ENCODE peak calls at places on chromosomes 4 and X, in four cellular contexts. I, B, V and A are unnamed samples.

GRCh38 chr4:8404791-8405515 is 35.6 kb downstream of the ACOX3 start:
- DNase-seq in V (no peak), I (no peak), B (no peak), A (no peak)

GRCh38 chr4:20616848-20617247 is 83.4 kb upstream of the PACRGL start:
- DNase-seq in B (no peak), I (no peak), V (no peak), A (no peak)

GRCh38 chrX:2408856-2409255 is 91.9 kb downstream of the DHRSX start:
- DNase-seq in I (no peak), B (no peak), V (no peak), A (no peak)

GRCh38 chr4:85798011-85798770 is 323.2 kb downstream of the ARHGAP24 start:
- DNase-seq in B (peak), I (no peak), V (no peak), A (no peak)

GRCh38 chr4:182085051-182085480 is 158.1 kb upstream of the TENM3 start:
- DNase-seq in V (no peak), B (peak), I (no peak), A (no peak)

GRCh38 chrX:103806862-103807474 is 25.1 kb downstream of the RAB9B start:
- DNase-seq in V (no peak), B (no peak), I (no peak), A (no peak)

GRCh38 chrX:71056857-71057256 is 11.3 kb downstream of the SNX12 start:
- DNase-seq in B (peak), V (no peak), I (no peak), A (no peak)

GRCh38 chrX:11952176-11952720 is 186.0 kb upstream of the FRMPD4 start:
- DNase-seq in V (peak), B (peak), I (no peak), A (no peak)

GRCh38 chr4:52250124-52250523 is 199.0 kb downstream of the SPATA18 start:
- DNase-seq in V (peak), I (no peak), B (peak), A (no peak)

GRCh38 chr4:126993351-126993750 is 639.4 kb upstream of the INTU start:
- DNase-seq in B (no peak), I (no peak), V (no peak), A (no peak)

GRCh38 chr4:41172772-41173171 is 41.6 kb downstream of the APBB2 start:
- DNase-seq in I (no peak), V (no peak), B (no peak), A (no peak)

GRCh38 chr4:26076000-26076587 is 162.1 kb downstream of the SMIM20 start:
- DNase-seq in V (no peak), I (peak), B (peak), A (peak)

GRCh38 chr4:144709159-144709558 is 63.2 kb downstream of the HHIP start:
- DNase-seq in I (no peak), B (peak), V (no peak), A (no peak)

GRCh38 chrX:4655743-4656142 is 942.3 kb upstream of the PRKX start:
- DNase-seq in B (no peak), I (no peak), V (no peak), A (no peak)

GRCh38 chr4:173167793-173168395 is 717 bp upstream of the GALNT7 start:
- DNase-seq in I (peak), B (peak), V (peak), A (peak)

GRCh38 chrX:28638775-28639174 is 51.5 kb downstream of the IL1RAPL1 start:
- DNase-seq in B (no peak), I (no peak), V (no peak), A (no peak)

GRCh38 chr4:4871267-4872147 is 12.0 kb downstream of the MSX1 start:
- DNase-seq in I (no peak), V (no peak), B (no peak), A (no peak)

GRCh38 chr4:17339376-17339775 is 172.5 kb downstream of the QDPR start:
- DNase-seq in V (no peak), I (no peak), B (no peak), A (no peak)

GRCh38 chrX:70479970-70480659 is 35.5 kb downstream of the DLG3 start:
- DNase-seq in V (peak), I (no peak), B (peak), A (no peak)

GRCh38 chrX:38293741-38294140 is 33.6 kb downstream of the RPGR start:
- DNase-seq in I (no peak), B (peak), V (no peak), A (no peak)

GRCh38 chr4:119627267-119628190 is 1.1 kb downstream of the PDE5A start:
- DNase-seq in B (peak), I (peak), V (peak), A (no peak)

GRCh38 chrX:54926978-54927377 is 6.4 kb downstream of the TRO start:
- DNase-seq in V (no peak), B (no peak), I (no peak), A (no peak)

GRCh38 chrX:96436105-96436504 is 248.5 kb upstream of the DIAPH2 start:
- DNase-seq in V (no peak), B (peak), I (no peak), A (no peak)

GRCh38 chr4:118280501-118281218 is 72.1 kb downstream of the PRSS12 start:
- DNase-seq in V (peak), B (peak), I (peak), A (peak)

GRCh38 chr4:76974150-76974549 is 24.6 kb downstream of the SEPTIN11 start:
- DNase-seq in V (no peak), I (no peak), B (peak), A (no peak)

GRCh38 chr4:55002431-55002830 is 123.0 kb downstream of the KDR start:
- DNase-seq in I (no peak), B (no peak), V (no peak), A (no peak)

GRCh38 chr4:72055566-72055965 is 23.8 kb downstream of the NPFFR2 start:
- DNase-seq in B (no peak), V (no peak), I (no peak), A (no peak)

GRCh38 chr4:83651846-83652245 is 115.9 kb downstream of the GPAT3 start:
- DNase-seq in I (no peak), V (no peak), B (peak), A (no peak)

GRCh38 chr4:41058426-41058825 is 155.9 kb downstream of the APBB2 start:
- DNase-seq in B (peak), I (no peak), V (no peak), A (no peak)

GRCh38 chr4:1207603-1208265 is 35.4 kb upstream of the SPON2 start:
- DNase-seq in B (peak), V (no peak), I (no peak), A (no peak)

GRCh38 chr4:185040523-185040922 is 22.2 kb downstream of the HELT start:
- DNase-seq in V (no peak), B (no peak), I (no peak), A (no peak)

GRCh38 chr4:110801591-110801990 is 178.7 kb upstream of the PITX2 start:
- DNase-seq in V (no peak), B (no peak), I (no peak), A (no peak)

GRCh38 chr4:98930311-98930865 is 1.5 kb upstream of the EIF4E start:
- DNase-seq in B (no peak), V (no peak), I (peak), A (no peak)
- H3K4me3 ChIP-seq in B (no peak), V (peak), I (peak), A (no peak)

GRCh38 chr4:96766359-96766758 is 926.5 kb downstream of the PDHA2 start:
- DNase-seq in B (peak), V (no peak), I (no peak), A (no peak)
- H3K4me3 ChIP-seq in B (no peak), V (no peak), I (no peak), A (no peak)

GRCh38 chr4:3445829-3446545 is 4.2 kb downstream of the HGFAC start:
- DNase-seq in V (no peak), I (no peak), B (no peak), A (no peak)

GRCh38 chr4:3442959-3443749 is 1.4 kb downstream of the HGFAC start:
- DNase-seq in V (no peak), B (peak), I (peak), A (peak)

GRCh38 chr4:3445111-3445820 is 3.5 kb downstream of the HGFAC start:
- DNase-seq in I (no peak), B (no peak), V (no peak), A (no peak)

GRCh38 chr4:3443750-3444309 is 2.1 kb downstream of the HGFAC start:
- DNase-seq in I (no peak), V (no peak), B (no peak), A (no peak)

GRCh38 chr4:3444351-3445110 is 2.8 kb downstream of the HGFAC start:
- DNase-seq in I (no peak), B (no peak), V (no peak), A (no peak)
- H3K4me3 ChIP-seq in I (no peak), B (no peak), V (no peak), A (no peak)

GRCh38 chr4:11436673-11437072 is 8.0 kb upstream of the HS3ST1 start:
- DNase-seq in V (no peak), I (peak), B (no peak), A (no peak)
- H3K4me3 ChIP-seq in V (no peak), I (no peak), B (no peak), A (no peak)

GRCh38 chrX:48071986-48072605 is 656 bp upstream of the ZNF630 start:
- DNase-seq in V (no peak), B (no peak), I (no peak), A (no peak)
- H3K4me3 ChIP-seq in V (peak), B (no peak), I (peak), A (no peak)

GRCh38 chr4:2442175-2442993 is 23.6 kb downstream of the CFAP99 start:
- DNase-seq in B (no peak), I (no peak), V (no peak), A (no peak)
- H3K4me3 ChIP-seq in B (no peak), I (no peak), V (no peak), A (peak)

DNA sequence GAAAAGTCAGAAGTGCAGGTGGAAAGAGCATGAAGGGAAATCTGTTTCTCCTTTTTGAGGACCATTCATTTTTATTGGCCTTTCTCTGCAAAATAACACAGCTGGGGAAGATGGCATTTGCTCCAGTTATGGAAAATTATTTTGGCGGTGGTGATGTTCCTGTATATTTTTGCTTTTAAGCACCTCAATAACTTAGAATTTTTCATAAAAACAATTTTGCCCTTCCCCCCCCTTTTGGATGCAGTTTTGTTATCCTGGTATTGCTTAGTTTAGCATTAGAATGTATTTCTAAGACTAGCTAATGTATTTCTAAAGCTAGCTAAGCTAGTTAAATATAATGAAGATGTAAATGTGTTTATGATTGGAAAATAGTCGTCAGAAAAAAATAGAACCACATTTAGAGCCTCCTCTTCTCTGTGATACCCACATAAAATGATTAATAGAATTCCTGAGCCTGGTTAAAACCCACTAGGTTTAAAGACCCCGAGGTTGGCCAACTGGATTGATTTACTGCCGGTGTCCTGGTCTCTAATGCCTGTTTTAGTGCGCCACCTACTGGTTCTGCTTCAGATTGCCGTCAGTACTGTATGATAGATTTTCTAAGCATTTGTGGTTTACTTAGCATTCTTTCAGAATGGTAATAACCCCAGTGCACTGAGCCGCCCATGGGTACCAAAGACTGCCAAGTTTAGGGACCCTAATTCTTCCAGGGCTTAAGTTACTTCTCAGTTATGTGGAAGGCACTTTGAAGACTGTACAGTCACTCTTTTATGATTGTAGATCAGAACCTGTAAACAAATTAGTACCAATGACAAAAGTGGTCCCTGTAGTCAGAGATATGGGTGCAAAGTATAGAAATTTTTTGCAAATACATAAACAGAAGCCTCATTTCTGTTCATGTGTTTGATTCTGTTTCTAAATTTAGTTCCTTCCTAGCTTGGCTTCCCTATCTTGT is 11.4 kb downstream of the KLF3 start:
- DNase-seq in I (peak), V (peak), B (peak), A (peak)
- H3K4me3 ChIP-seq in I (no peak), V (no peak), B (no peak), A (no peak)